ENCODE peak calls at places on chromosomes 1 and 21, in five cellular contexts. One of them, this sample, is unnamed.
A peak's percentile ranks its signal among the peaks of the same experiment; 100 is the strongest.

GRCh38 chr1:32040711-32041110 is 27.0 kb downstream of the KHDRBS1 start:
- DNase-seq in MM.1S: no peak
- DNase-seq in Panc1: no peak
- DNase-seq in left ventricle myocardium inferior: no peak
- DNase-seq in upper lobe of left lung: no peak
- DNase-seq in this sample: no peak

GRCh38 chr1:232767381-232768074 is 37.7 kb upstream of the MAP10 start:
- DNase-seq in left ventricle myocardium inferior: no peak
- DNase-seq in upper lobe of left lung: no peak
- DNase-seq in MM.1S: no peak
- DNase-seq in Panc1: peak; percentile 20
- DNase-seq in this sample: peak; percentile 76

GRCh38 chr1:205301220-205301821 is 20.2 kb downstream of the NUAK2 start:
- DNase-seq in Panc1: no peak
- DNase-seq in MM.1S: peak; percentile 34
- DNase-seq in left ventricle myocardium inferior: no peak
- DNase-seq in upper lobe of left lung: peak; percentile 85
- DNase-seq in this sample: no peak

GRCh38 chr1:51567653-51568052 is 48.6 kb upstream of the EPS15 start:
- DNase-seq in Panc1: no peak
- DNase-seq in MM.1S: no peak
- DNase-seq in upper lobe of left lung: no peak
- DNase-seq in left ventricle myocardium inferior: no peak
- DNase-seq in this sample: no peak

GRCh38 chr1:81921344-81921743 is 120.6 kb downstream of the ADGRL2 start:
- DNase-seq in Panc1: no peak
- DNase-seq in left ventricle myocardium inferior: no peak
- DNase-seq in MM.1S: no peak
- DNase-seq in upper lobe of left lung: no peak
- DNase-seq in this sample: no peak

GRCh38 chr1:86825294-86825693 is 88.6 kb downstream of the SELENOF start:
- DNase-seq in left ventricle myocardium inferior: no peak
- DNase-seq in MM.1S: no peak
- DNase-seq in upper lobe of left lung: no peak
- DNase-seq in Panc1: no peak
- DNase-seq in this sample: no peak

GRCh38 chr1:159996653-159997052 is 35.1 kb downstream of the PIGM start:
- DNase-seq in Panc1: no peak
- DNase-seq in left ventricle myocardium inferior: no peak
- DNase-seq in upper lobe of left lung: no peak
- DNase-seq in MM.1S: no peak
- DNase-seq in this sample: no peak

GRCh38 chr1:52955129-52955970 is 28.3 kb downstream of the SCP2 start:
- DNase-seq in Panc1: no peak
- DNase-seq in left ventricle myocardium inferior: no peak
- DNase-seq in MM.1S: no peak
- DNase-seq in upper lobe of left lung: no peak
- DNase-seq in this sample: no peak

GRCh38 chr1:31787261-31787660 is 23.1 kb upstream of the ADGRB2 start:
- DNase-seq in MM.1S: no peak
- DNase-seq in Panc1: no peak
- DNase-seq in upper lobe of left lung: no peak
- DNase-seq in left ventricle myocardium inferior: no peak
- DNase-seq in this sample: no peak

GRCh38 chr1:231016234-231016633 is 23.8 kb downstream of the FAM89A start:
- DNase-seq in MM.1S: no peak
- DNase-seq in upper lobe of left lung: no peak
- DNase-seq in Panc1: no peak
- DNase-seq in left ventricle myocardium inferior: no peak
- DNase-seq in this sample: no peak

GRCh38 chr1:109309347-109309746 is 2.5 kb upstream of the MYBPHL start:
- DNase-seq in left ventricle myocardium inferior: no peak
- DNase-seq in upper lobe of left lung: no peak
- DNase-seq in MM.1S: no peak
- DNase-seq in Panc1: no peak
- DNase-seq in this sample: no peak

GRCh38 chr1:206866062-206866461 is 639 bp downstream of the IL20 start:
- DNase-seq in Panc1: no peak
- DNase-seq in MM.1S: no peak
- DNase-seq in left ventricle myocardium inferior: no peak
- DNase-seq in upper lobe of left lung: no peak
- DNase-seq in this sample: no peak

GRCh38 chr1:204980870-204981405 is 62.1 kb upstream of the CNTN2 start:
- DNase-seq in left ventricle myocardium inferior: no peak
- DNase-seq in MM.1S: no peak
- DNase-seq in upper lobe of left lung: no peak
- DNase-seq in Panc1: no peak
- DNase-seq in this sample: no peak

GRCh38 chr21:31992391-31992790 is 119.6 kb downstream of the HUNK start:
- DNase-seq in MM.1S: no peak
- DNase-seq in left ventricle myocardium inferior: no peak
- DNase-seq in Panc1: no peak
- DNase-seq in upper lobe of left lung: no peak
- DNase-seq in this sample: no peak

GRCh38 chr1:165807613-165808012 is 19.8 kb upstream of the UCK2 start:
- DNase-seq in Panc1: no peak
- DNase-seq in upper lobe of left lung: no peak
- DNase-seq in left ventricle myocardium inferior: no peak
- DNase-seq in MM.1S: no peak
- DNase-seq in this sample: no peak

GRCh38 chr1:26797627-26798026 is 9.9 kb downstream of the PIGV start:
- DNase-seq in left ventricle myocardium inferior: no peak
- DNase-seq in Panc1: no peak
- DNase-seq in MM.1S: no peak
- DNase-seq in upper lobe of left lung: no peak
- DNase-seq in this sample: no peak

GRCh38 chr1:46198026-46198826 is at the start of gene POMGNT1:
- DNase-seq in Panc1: no peak
- DNase-seq in upper lobe of left lung: peak; percentile 97
- DNase-seq in left ventricle myocardium inferior: peak; percentile 76
- DNase-seq in MM.1S: peak; percentile 79
- DNase-seq in this sample: peak; percentile 84

GRCh38 chr21:40841524-40842196 is 5.3 kb downstream of the DSCAM start:
- DNase-seq in MM.1S: peak; percentile 98
- DNase-seq in upper lobe of left lung: peak; percentile 83
- DNase-seq in left ventricle myocardium inferior: peak; percentile 33
- DNase-seq in Panc1: no peak
- DNase-seq in this sample: no peak

GRCh38 chr1:54600947-54601725 is 22.2 kb downstream of the FAM151A start:
- DNase-seq in Panc1: no peak
- DNase-seq in left ventricle myocardium inferior: no peak
- DNase-seq in MM.1S: no peak
- DNase-seq in upper lobe of left lung: no peak
- DNase-seq in this sample: no peak

GRCh38 chr1:51664412-51665240 is 47.7 kb downstream of the OSBPL9 start:
- DNase-seq in left ventricle myocardium inferior: no peak
- DNase-seq in upper lobe of left lung: no peak
- DNase-seq in Panc1: no peak
- DNase-seq in MM.1S: no peak
- DNase-seq in this sample: no peak

GRCh38 chr1:29646161-29646775 is 409.9 kb downstream of the PTPRU start:
- DNase-seq in left ventricle myocardium inferior: no peak
- DNase-seq in MM.1S: no peak
- DNase-seq in Panc1: no peak
- DNase-seq in upper lobe of left lung: no peak
- DNase-seq in this sample: no peak

GRCh38 chr1:151479462-151479861 is 20.2 kb upstream of the POGZ start:
- DNase-seq in MM.1S: no peak
- DNase-seq in left ventricle myocardium inferior: no peak
- DNase-seq in Panc1: no peak
- DNase-seq in upper lobe of left lung: no peak
- DNase-seq in this sample: no peak

GRCh38 chr1:199948587-199949280 is 78.8 kb upstream of the NR5A2 start:
- DNase-seq in MM.1S: peak; percentile 21
- DNase-seq in upper lobe of left lung: no peak
- DNase-seq in Panc1: no peak
- DNase-seq in left ventricle myocardium inferior: no peak
- DNase-seq in this sample: no peak

GRCh38 chr1:61213612-61214011 is 131.3 kb downstream of the NFIA start:
- DNase-seq in Panc1: no peak
- DNase-seq in left ventricle myocardium inferior: no peak
- DNase-seq in upper lobe of left lung: no peak
- DNase-seq in MM.1S: no peak
- DNase-seq in this sample: no peak

GRCh38 chr1:167136191-167136614 is 42.3 kb downstream of the STYXL2 start:
- DNase-seq in Panc1: no peak
- DNase-seq in MM.1S: no peak
- DNase-seq in left ventricle myocardium inferior: no peak
- DNase-seq in upper lobe of left lung: no peak
- DNase-seq in this sample: no peak

GRCh38 chr1:23793018-23793781 is 2.3 kb downstream of the LYPLA2 start:
- DNase-seq in Panc1: no peak
- DNase-seq in upper lobe of left lung: peak; percentile 90
- DNase-seq in MM.1S: no peak
- DNase-seq in left ventricle myocardium inferior: peak; percentile 30
- DNase-seq in this sample: no peak

GRCh38 chr1:89635825-89636815 is 3.2 kb downstream of the LRRC8C start:
- DNase-seq in Panc1: peak; percentile 76
- DNase-seq in MM.1S: no peak
- DNase-seq in left ventricle myocardium inferior: no peak
- DNase-seq in upper lobe of left lung: no peak
- DNase-seq in this sample: no peak

GRCh38 chr21:31945576-31945975 is 72.8 kb downstream of the HUNK start:
- DNase-seq in left ventricle myocardium inferior: no peak
- DNase-seq in Panc1: no peak
- DNase-seq in MM.1S: no peak
- DNase-seq in upper lobe of left lung: no peak
- DNase-seq in this sample: no peak

GRCh38 chr1:155079487-155080249 is 1.0 kb downstream of the EFNA3 start:
- DNase-seq in left ventricle myocardium inferior: no peak
- DNase-seq in upper lobe of left lung: peak; percentile 88
- DNase-seq in MM.1S: no peak
- DNase-seq in Panc1: no peak
- DNase-seq in this sample: no peak

DNA sequence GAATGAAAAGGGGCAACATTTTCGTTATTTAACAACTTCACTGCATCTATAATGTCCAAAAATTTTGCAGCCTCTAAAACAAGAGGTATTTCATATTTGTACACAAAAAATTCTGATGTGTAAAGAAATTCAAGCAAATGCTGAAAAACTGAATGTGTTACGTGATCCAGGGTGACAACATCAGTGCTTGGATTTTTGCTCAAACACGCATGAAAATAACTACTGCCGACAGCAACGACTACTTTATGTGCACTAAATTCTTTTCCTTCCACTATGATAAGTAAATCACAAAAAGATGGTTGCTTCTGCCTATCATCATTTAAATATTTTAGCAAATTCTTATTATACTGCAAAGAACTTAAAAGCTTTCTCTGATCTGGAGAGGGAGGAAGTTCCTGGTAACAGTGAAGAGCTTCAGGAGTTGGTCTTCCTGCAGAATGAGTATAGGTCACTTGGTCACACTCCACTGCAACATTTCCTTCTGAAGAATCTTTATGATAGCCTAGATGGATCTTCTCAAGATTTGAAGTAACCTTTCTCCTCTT is 53.5 kb upstream of the ASPM start:
- DNase-seq in left ventricle myocardium inferior: no peak
- DNase-seq in MM.1S: no peak
- DNase-seq in upper lobe of left lung: no peak
- DNase-seq in Panc1: no peak
- DNase-seq in this sample: no peak
- H3K4me3 ChIP-seq in left ventricle myocardium inferior: peak overlapping the region; percentile 94
- H3K4me3 ChIP-seq in MM.1S: peak overlapping the region; percentile 93
- H3K4me3 ChIP-seq in upper lobe of left lung: peak overlapping the region; percentile 63
- H3K4me3 ChIP-seq in Panc1: peak overlapping the region; percentile 84
- H3K4me3 ChIP-seq in this sample: peak overlapping the region; percentile 89

DNA sequence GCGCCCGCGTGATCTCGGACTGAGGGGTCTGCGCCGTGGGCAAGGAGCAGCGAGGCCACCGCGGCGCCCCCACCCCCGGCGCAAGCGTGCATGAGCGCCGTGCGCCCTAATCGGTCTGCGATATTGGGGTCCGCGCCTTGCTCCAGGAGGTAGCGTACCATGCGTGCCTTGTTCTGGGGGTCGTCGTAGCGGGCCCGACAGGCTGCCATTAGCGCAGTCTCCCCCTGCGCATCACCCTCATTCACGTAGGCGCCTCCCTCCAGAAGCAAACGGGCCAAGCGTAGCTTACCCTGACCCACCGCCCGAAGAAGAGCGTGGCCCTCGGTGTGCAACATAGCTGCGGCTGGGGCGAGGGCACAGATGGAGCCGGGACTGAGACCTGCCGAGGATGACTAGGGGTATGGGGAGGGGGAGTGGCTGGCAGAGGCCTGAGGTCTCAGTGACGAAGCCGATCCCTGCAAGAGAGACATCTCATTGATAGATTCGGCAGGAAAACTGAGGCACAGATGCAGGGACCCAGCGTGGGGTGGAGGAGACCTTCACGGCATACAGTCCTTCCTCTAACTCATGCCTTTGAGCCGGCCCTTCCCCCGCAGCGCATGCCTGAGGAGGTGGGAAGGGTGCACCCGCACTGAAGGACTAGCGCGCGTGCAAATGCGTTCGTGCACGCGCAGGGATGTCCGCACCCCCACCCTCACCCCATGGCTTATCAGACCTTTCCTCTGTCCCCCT is 2.8 kb downstream of the ANKRD34A start:
- DNase-seq in upper lobe of left lung: peak; percentile 84
- DNase-seq in left ventricle myocardium inferior: peak; percentile 42
- DNase-seq in Panc1: no peak
- DNase-seq in MM.1S: no peak
- DNase-seq in this sample: no peak
- H3K27ac ChIP-seq in upper lobe of left lung: peak overlapping the region; percentile 86
- H3K27ac ChIP-seq in left ventricle myocardium inferior: peak overlapping the region; percentile 95
- H3K27ac ChIP-seq in Panc1: peak overlapping the region; percentile 83
- H3K27ac ChIP-seq in MM.1S: no peak overlapping the region
- H3K27ac ChIP-seq in this sample: peak overlapping the region; percentile 97

DNA sequence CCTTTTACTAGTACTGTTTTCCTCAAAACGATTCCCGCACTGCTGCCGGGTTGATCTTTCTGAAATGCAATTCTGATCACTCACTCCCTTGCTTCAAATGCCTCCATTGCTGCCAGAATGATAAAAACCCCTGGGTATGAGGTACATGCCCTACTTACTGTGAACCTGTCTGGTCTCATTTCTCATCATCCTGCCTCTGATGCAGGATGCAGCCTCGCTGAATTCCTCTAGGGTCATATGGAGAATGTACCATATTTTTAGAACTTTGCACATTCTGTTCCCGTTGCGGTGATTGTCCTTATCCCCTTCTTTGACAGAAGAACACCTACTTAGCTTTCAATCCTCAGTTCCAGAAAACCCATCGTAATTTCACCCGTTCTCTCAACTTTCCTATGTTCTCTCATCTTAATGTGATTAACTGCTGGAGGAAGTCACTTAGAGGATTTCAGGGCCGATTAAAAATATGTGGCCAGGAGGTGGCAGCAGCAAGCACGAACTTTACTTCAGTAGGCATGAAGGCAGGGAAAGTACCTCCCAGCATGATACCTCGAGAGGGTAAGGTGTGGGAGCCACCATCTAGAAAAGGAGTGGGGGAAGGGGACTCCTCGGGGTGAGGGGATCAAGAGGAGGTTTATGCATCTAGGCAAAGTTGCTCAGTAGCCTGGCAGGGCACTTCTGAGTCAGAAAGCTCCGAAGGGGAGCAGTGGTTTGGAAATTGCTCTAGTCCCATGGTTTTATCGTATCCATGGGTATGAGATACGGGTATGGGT is 361.5 kb upstream of the ZP4 start:
- DNase-seq in left ventricle myocardium inferior: peak; percentile 41
- DNase-seq in Panc1: peak; percentile 42
- DNase-seq in upper lobe of left lung: no peak
- DNase-seq in MM.1S: peak; percentile 77
- DNase-seq in this sample: no peak
- TF ChIP-seq CTCF in left ventricle myocardium inferior: peak; percentile 46
- TF ChIP-seq CTCF in Panc1: peak; percentile 75
- TF ChIP-seq CTCF in upper lobe of left lung: peak; percentile 48
- TF ChIP-seq CTCF in MM.1S: peak; percentile 75
- TF ChIP-seq CTCF in this sample: peak; percentile 7

GRCh38 chr1:115310821-115311220 is 27.2 kb downstream of the NGF start:
- DNase-seq in Panc1: no peak
- DNase-seq in upper lobe of left lung: no peak
- DNase-seq in MM.1S: no peak
- DNase-seq in left ventricle myocardium inferior: no peak
- DNase-seq in this sample: no peak
- H3K4me3 ChIP-seq in Panc1: no peak overlapping the region
- H3K4me3 ChIP-seq in upper lobe of left lung: no peak overlapping the region
- H3K4me3 ChIP-seq in MM.1S: no peak overlapping the region
- H3K4me3 ChIP-seq in left ventricle myocardium inferior: no peak overlapping the region
- H3K4me3 ChIP-seq in this sample: no peak overlapping the region